ENCODE peak calls at places on chromosomes 16 and 17, in seven cellular contexts. Z, V, H, L, W, X and O are unnamed samples.

GRCh38 chr16:78230832-78231231 is 131.4 kb downstream of the WWOX start:
- DNase-seq in Z (no peak), V (no peak), H (no peak), L (no peak), W (no peak), X (no peak), O (no peak)

GRCh38 chr17:77476920-77477805 is 336.4 kb downstream of the SEC14L1 start:
- DNase-seq in Z (peak; percentile 91), V (no peak), H (no peak), L (no peak), W (no peak), X (no peak), O (no peak)

GRCh38 chr17:66627985-66628384 is 206.9 kb upstream of the CACNG5 start:
- DNase-seq in Z (peak; percentile 49), V (no peak), H (no peak), L (no peak), W (no peak), X (no peak), O (no peak)

GRCh38 chr17:1645207-1646171 is at the start of gene SCARF1:
- DNase-seq in Z (no peak), V (no peak), H (no peak), L (no peak), W (no peak), X (no peak), O (no peak)

GRCh38 chr17:71975331-71975801 is 145.5 kb upstream of the SOX9 start:
- DNase-seq in Z (no peak), V (no peak), H (no peak), L (no peak), W (no peak), X (no peak), O (no peak)

GRCh38 chr16:4976079-4976478 is 17.9 kb downstream of the SEC14L5 start:
- DNase-seq in Z (no peak), V (no peak), H (peak; percentile 57), L (no peak), W (no peak), X (no peak), O (no peak)

GRCh38 chr17:4968166-4968915 is 724 bp upstream of the SPAG7 start:
- DNase-seq in Z (peak; percentile 82), V (peak; percentile 47), H (no peak), L (no peak), W (no peak), X (no peak), O (no peak)

GRCh38 chr17:7750321-7750821 is 32.8 kb downstream of the DNAH2 start:
- DNase-seq in Z (no peak), V (no peak), H (no peak), L (no peak), W (no peak), X (no peak), O (no peak)

GRCh38 chr16:24537474-24538337 is 1.7 kb upstream of the RBBP6 start:
- DNase-seq in Z (peak; percentile 27), V (peak; percentile 52), H (no peak), L (peak; percentile 62), W (peak; percentile 64), X (no peak), O (no peak)

GRCh38 chr17:83079340-83079747 is at the start of gene METRNL:
- DNase-seq in Z (peak; percentile 99), V (peak; percentile 88), H (no peak), L (no peak), W (no peak), X (no peak), O (no peak)

GRCh38 chr17:79969906-79970305 is 65.8 kb downstream of the TBC1D16 start:
- DNase-seq in Z (no peak), V (no peak), H (no peak), L (no peak), W (no peak), X (no peak), O (no peak)

GRCh38 chr17:71441098-71441497 is 679.7 kb upstream of the SOX9 start:
- DNase-seq in Z (no peak), V (no peak), H (no peak), L (no peak), W (peak; percentile 79), X (no peak), O (no peak)

GRCh38 chr17:76270127-76270592 is 5.0 kb downstream of the UBALD2 start:
- DNase-seq in Z (peak; percentile 47), V (peak; percentile 79), H (no peak), L (no peak), W (no peak), X (no peak), O (no peak)

GRCh38 chr17:69305177-69305576 is 21.8 kb downstream of the ABCA5 start:
- DNase-seq in Z (no peak), V (no peak), H (no peak), L (no peak), W (no peak), X (no peak), O (no peak)

DNA sequence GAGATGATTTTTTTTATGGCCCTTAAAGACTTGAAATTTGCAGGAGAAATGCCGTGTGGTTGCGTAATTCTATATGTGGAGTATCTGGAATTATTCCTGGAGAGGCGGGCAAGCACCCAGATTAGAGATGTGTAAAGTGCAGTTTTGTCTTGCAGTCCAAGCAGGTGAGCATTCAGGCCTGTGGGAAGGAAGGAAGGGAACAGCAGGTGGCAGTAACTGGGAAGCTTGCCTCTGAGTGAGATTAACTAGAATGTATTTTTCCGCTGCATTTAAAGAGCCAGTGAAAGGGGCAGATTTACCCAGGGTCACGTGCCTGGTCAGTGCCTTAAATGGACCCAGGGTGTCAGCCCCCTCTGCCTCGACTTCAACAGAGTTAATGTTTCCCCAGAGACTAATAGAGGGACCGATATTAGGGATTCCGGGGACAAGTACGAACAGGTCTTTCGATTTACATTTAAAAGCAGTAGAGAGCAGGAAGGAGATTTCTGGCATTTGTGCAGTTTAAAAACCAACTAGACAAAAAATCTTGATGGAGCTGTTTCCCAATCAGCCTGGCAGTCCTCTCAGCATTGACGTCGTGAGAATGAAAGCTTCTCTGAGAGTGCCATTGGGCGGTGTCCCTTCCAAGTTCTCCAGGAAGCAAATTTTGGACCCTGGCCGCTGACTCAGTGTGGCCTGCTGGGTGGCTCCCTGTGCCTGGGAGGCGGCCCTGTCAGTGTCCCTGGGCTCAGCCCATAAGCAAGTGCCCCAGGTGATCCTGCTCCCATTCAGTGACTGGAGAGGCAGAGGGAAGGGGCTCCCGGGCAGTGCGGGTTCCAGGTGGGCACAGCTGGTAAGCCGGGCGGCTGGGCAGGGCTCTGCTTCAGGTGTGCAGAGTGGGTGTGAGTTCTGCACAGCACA is 38.2 kb downstream of the KSR1 start:
- DNase-seq in Z (no peak), V (no peak), H (no peak), L (peak; percentile 84), W (peak; percentile 51), X (no peak), O (no peak)
- TF ChIP-seq SIN3A in Z (no peak), V (no peak), H (no peak), L (peak; percentile 40), W (no peak), X (no peak), O (no peak)

GRCh38 chr17:8890671-8891070 is 23.2 kb upstream of the PIK3R6 start:
- DNase-seq in Z (no peak), V (no peak), H (no peak), L (no peak), W (no peak), X (no peak), O (no peak)

GRCh38 chr17:8892338-8892690 is 24.8 kb upstream of the PIK3R6 start:
- DNase-seq in Z (no peak), V (no peak), H (peak; percentile 92), L (no peak), W (no peak), X (no peak), O (no peak)

GRCh38 chr17:8888704-8889302 is 21.3 kb upstream of the PIK3R6 start:
- DNase-seq in Z (no peak), V (no peak), H (no peak), L (no peak), W (no peak), X (no peak), O (no peak)

GRCh38 chr17:8887834-8888703 is 20.6 kb upstream of the PIK3R6 start:
- DNase-seq in Z (peak; percentile 66), V (peak; percentile 12), H (no peak), L (peak; percentile 39), W (no peak), X (no peak), O (no peak)

GRCh38 chr17:8889458-8890210 is 22.2 kb upstream of the PIK3R6 start:
- DNase-seq in Z (no peak), V (no peak), H (no peak), L (no peak), W (no peak), X (no peak), O (no peak)
- TF ChIP-seq SIN3A in Z (no peak), V (no peak), H (no peak), L (no peak), W (no peak), X (no peak), O (no peak)

GRCh38 chr17:11296994-11297393 is 56.0 kb downstream of the SHISA6 start:
- DNase-seq in Z (peak; percentile 15), V (no peak), H (no peak), L (peak; percentile 10), W (no peak), X (no peak), O (no peak)
- TF ChIP-seq SIN3A in Z (no peak), V (no peak), H (no peak), L (no peak), W (no peak), X (no peak), O (no peak)

GRCh38 chr16:10878328-10878643 is 1.3 kb downstream of the CIITA start:
- DNase-seq in Z (no peak), V (no peak), H (no peak), L (no peak), W (no peak), X (no peak), O (no peak)

GRCh38 chr16:10879681-10880589 is 2.9 kb downstream of the CIITA start:
- DNase-seq in Z (no peak), V (no peak), H (no peak), L (no peak), W (no peak), X (no peak), O (no peak)

GRCh38 chr16:10877472-10877946 is 507 bp downstream of the CIITA start:
- DNase-seq in Z (no peak), V (no peak), H (no peak), L (no peak), W (no peak), X (no peak), O (no peak)

GRCh38 chr16:10880609-10881452 is 3.8 kb downstream of the CIITA start:
- DNase-seq in Z (no peak), V (no peak), H (no peak), L (no peak), W (no peak), X (no peak), O (no peak)

DNA sequence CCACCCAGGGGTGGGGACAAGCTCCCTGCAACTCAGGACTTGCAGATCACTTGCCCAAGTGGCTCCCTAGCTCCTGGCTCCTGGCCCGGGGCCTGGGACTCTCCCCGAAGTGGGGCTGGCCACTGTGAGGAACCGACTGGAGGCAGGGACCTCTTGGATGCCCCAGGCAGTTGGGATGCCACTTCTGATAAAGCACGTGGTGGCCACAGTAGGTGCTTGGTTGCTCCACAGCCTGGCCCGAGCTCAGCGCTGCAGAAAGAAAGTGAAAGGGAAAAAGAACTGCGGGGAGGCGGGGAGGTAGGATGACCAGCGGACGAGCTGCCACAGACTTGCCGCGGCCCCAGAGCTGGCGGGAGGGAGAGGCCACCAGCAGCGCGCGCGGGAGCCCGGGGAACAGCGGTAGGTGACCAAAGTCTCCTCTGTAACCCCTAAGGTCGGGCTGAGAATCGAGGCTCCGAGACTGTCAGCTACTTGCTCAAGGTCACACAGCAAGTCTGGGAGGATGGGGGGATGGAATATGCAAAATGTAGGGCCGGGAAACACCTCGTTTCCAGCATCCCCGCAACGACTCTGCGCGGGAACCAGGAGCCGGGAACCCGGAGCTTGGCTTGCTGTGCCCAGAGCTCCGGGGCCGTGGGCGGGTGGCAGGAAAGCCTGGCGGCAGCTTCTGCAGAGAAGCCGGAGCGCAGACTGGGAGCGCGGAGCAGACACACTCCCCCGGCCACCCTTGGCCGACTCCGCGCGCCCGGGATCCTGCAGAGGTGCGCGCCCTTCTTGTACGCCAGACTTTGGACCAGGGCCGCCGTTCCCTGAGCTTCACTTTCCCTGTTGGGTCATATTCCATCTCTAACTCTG is 1.9 kb downstream of the CIITA start:
- DNase-seq in Z (peak; percentile 70), V (no peak), H (no peak), L (no peak), W (no peak), X (no peak), O (no peak)
- TF ChIP-seq SIN3A in Z (no peak), V (no peak), H (peak; percentile 92), L (no peak), W (no peak), X (no peak), O (no peak)